ENCODE peak calls at places on chromosomes 2 and 18, in four cellular contexts. L is Daoy, N is iPS-NIHi11, R is A673. Q is an unnamed sample.

GRCh38 chr2:46145840-46146239 is 151.4 kb upstream of the EPAS1 start:
- DNase-seq in L (no peak), N (no peak), R (no peak), Q (no peak)

GRCh38 chr2:108293850-108294249 is 5.2 kb downstream of the SULT1C2 start:
- DNase-seq in R (no peak), N (no peak), L (no peak), Q (no peak)

GRCh38 chr2:117918608-117919007 is 95.3 kb downstream of the CCDC93 start:
- DNase-seq in R (no peak), L (no peak), N (no peak), Q (no peak)

GRCh38 chr2:166234112-166234846 is 106.5 kb upstream of the SCN1A start:
- DNase-seq in N (no peak), L (peak; percentile 9), R (peak; percentile 42), Q (peak; percentile 76)

GRCh38 chr2:126389446-126389845 is 266.5 kb upstream of the GYPC start:
- DNase-seq in N (no peak), L (no peak), R (no peak), Q (no peak)

GRCh38 chr2:215791481-215791937 is 221.8 kb downstream of the MREG start:
- DNase-seq in L (no peak), N (no peak), R (no peak), Q (no peak)

GRCh38 chr2:47631840-47632398 is 151.0 kb upstream of the MSH6 start:
- DNase-seq in N (peak; percentile 64), R (peak; percentile 26), L (peak; percentile 89), Q (peak; percentile 77)

GRCh38 chr2:164030623-164031022 is 294.8 kb upstream of the FIGN start:
- DNase-seq in L (no peak), N (no peak), R (no peak), Q (no peak)

GRCh38 chr2:100182494-100183355 is 40.3 kb upstream of the AFF3 start:
- DNase-seq in L (no peak), R (no peak), N (no peak), Q (peak; percentile 32)

GRCh38 chr2:1986166-1986565 is 241.9 kb upstream of the PXDN start:
- DNase-seq in N (no peak), L (no peak), R (no peak), Q (no peak)

GRCh38 chr18:67104700-67105284 is 411.7 kb downstream of the DSEL start:
- DNase-seq in R (peak; percentile 79), L (peak; percentile 5), N (peak; percentile 45), Q (peak; percentile 92)

GRCh38 chr2:109205447-109205846 is 76.4 kb downstream of the SH3RF3 start:
- DNase-seq in N (no peak), R (no peak), L (no peak), Q (no peak)

GRCh38 chr2:45643543-45644542 is 7.6 kb upstream of the PRKCE start:
- DNase-seq in L (peak; percentile 84), N (peak; percentile 95), R (peak; percentile 75), Q (peak; percentile 87)

GRCh38 chr2:72236445-72237067 is 88.9 kb upstream of the CYP26B1 start:
- DNase-seq in N (no peak), R (peak; percentile 68), L (peak; percentile 51), Q (peak; percentile 84)

GRCh38 chr2:159064446-159065301 is 96.2 kb downstream of the TANC1 start:
- DNase-seq in N (peak; percentile 52), R (peak; percentile 40), L (no peak), Q (peak; percentile 72)

GRCh38 chr18:61201516-61201915 is 131.7 kb upstream of the CDH20 start:
- DNase-seq in N (no peak), R (no peak), L (no peak), Q (peak; percentile 66)

GRCh38 chr18:45755936-45756335 is 32.0 kb downstream of the SLC14A1 start:
- DNase-seq in R (peak; percentile 73), N (no peak), L (peak; percentile 55), Q (peak; percentile 54)

GRCh38 chr18:42801706-42802105 is 313.8 kb downstream of the RIT2 start:
- DNase-seq in R (no peak), L (no peak), N (no peak), Q (no peak)

GRCh38 chr2:179588486-179589145 is 272.8 kb downstream of the ZNF385B start:
- DNase-seq in N (no peak), L (no peak), R (no peak), Q (no peak)

GRCh38 chr2:64204006-64204632 is 59.9 kb upstream of the PELI1 start:
- DNase-seq in L (peak; percentile 73), R (peak; percentile 51), N (peak; percentile 17), Q (peak; percentile 49)

GRCh38 chr18:54269924-54270844 is 867 bp downstream of the POLI start:
- DNase-seq in R (peak; percentile 37), N (peak; percentile 65), L (peak; percentile 76), Q (peak; percentile 54)

GRCh38 chr2:178723786-178724346 is 83.4 kb downstream of the TTN start:
- DNase-seq in N (no peak), R (no peak), L (no peak), Q (no peak)

GRCh38 chr2:20179755-20180594 is 45.0 kb downstream of the SDC1 start:
- DNase-seq in N (peak; percentile 87), R (no peak), L (peak; percentile 31), Q (no peak)

GRCh38 chr2:225104321-225104720 is 62.1 kb upstream of the DOCK10 start:
- DNase-seq in N (no peak), R (no peak), L (no peak), Q (no peak)

GRCh38 chr2:69138793-69139510 is 126.0 kb downstream of the ANTXR1 start:
- DNase-seq in N (peak; percentile 29), R (no peak), L (peak; percentile 88), Q (peak; percentile 82)

GRCh38 chr18:73975266-73975665 is 172.4 kb downstream of the FBXO15 start:
- DNase-seq in L (peak; percentile 50), N (no peak), R (no peak), Q (no peak)

GRCh38 chr2:43157506-43158232 is 68.7 kb downstream of the ZFP36L2 start:
- DNase-seq in L (no peak), R (no peak), N (no peak), Q (no peak)

Q was measured in adipocyte.